ENCODE peak calls at places on chromosomes 16 and 17, in six cellular contexts. L is fibroblast of the aortic adventitia, E is fibroblast of lung, S is omental fat pad, P is fibroblast of mammary gland, C is iris pigment epithelial cell. V is an unnamed sample.

GRCh38 chr16:30615358-30616076 is 5.3 kb upstream of the ZNF689 start:
- DNase-seq in L (peak; percentile 12), E (no peak), S (no peak), P (peak; percentile 54), C (peak; percentile 21), V (no peak)

GRCh38 chr17:38874505-38875419 is 4.9 kb downstream of the LASP1 start:
- DNase-seq in L (peak; percentile 28), E (peak; percentile 37), S (no peak), P (no peak), C (no peak), V (peak; percentile 85)

GRCh38 chr17:37079735-37080134 is 131.0 kb downstream of the AATF start:
- DNase-seq in L (peak; percentile 57), E (no peak), S (no peak), P (peak; percentile 64), C (peak; percentile 75), V (no peak)

GRCh38 chr16:14013571-14014283 is 57.4 kb upstream of the MRTFB start:
- DNase-seq in L (peak; percentile 83), E (peak; percentile 84), S (no peak), P (peak; percentile 99), C (peak; percentile 88), V (no peak)

GRCh38 chr17:76266244-76266938 is 1.2 kb downstream of the UBALD2 start:
- DNase-seq in L (peak; percentile 46), E (peak; percentile 32), S (no peak), P (peak; percentile 37), C (peak; percentile 45), V (peak; percentile 41)

GRCh38 chr17:7240375-7240774 is 1.1 kb upstream of the PHF23 start:
- DNase-seq in L (no peak), E (no peak), S (no peak), P (no peak), C (no peak), V (no peak)

GRCh38 chr17:44928136-44928535 is 12.8 kb upstream of the GFAP start:
- DNase-seq in L (no peak), E (no peak), S (no peak), P (no peak), C (no peak), V (no peak)

GRCh38 chr17:29341726-29342125 is 47.8 kb upstream of the NUFIP2 start:
- DNase-seq in L (peak; percentile 27), E (no peak), S (no peak), P (peak; percentile 47), C (peak; percentile 89), V (no peak)

GRCh38 chr17:19538095-19539039 is 4.7 kb downstream of the SLC47A1 start:
- DNase-seq in L (no peak), E (no peak), S (no peak), P (no peak), C (no peak), V (no peak)

GRCh38 chr17:64920026-64920418 is 744 bp upstream of the LRRC37A3 start:
- DNase-seq in L (peak; percentile 16), E (no peak), S (no peak), P (peak; percentile 11), C (peak; percentile 21), V (no peak)

V was measured in right cardiac atrium.